ENCODE peak calls at places on chromosomes 2 and 18, in nine cellular contexts. O is GM20000; D is bronchial epithelial cell; V is psoas muscle; C is AG04450; W is uterus; X is A549; E is CD4-positive, alpha-beta T cell; H is HFFc6. Z is an unnamed sample.

GRCh38 chr2:11564864-11565567 is 31.2 kb downstream of the GREB1 start:
- DNase-seq in E (no peak), C (no peak), X (no peak), D (no peak), O (no peak), W (no peak), H (no peak), V (peak), Z (no peak)

GRCh38 chr2:69082430-69082997 is 69.5 kb downstream of the ANTXR1 start:
- DNase-seq in V (no peak), D (peak), C (peak), W (peak), E (no peak), H (peak), O (no peak), X (peak), Z (no peak)

GRCh38 chr2:163878718-163879117 is 142.9 kb upstream of the FIGN start:
- DNase-seq in W (no peak), C (peak), X (peak), H (no peak), D (peak), V (no peak), E (no peak), O (no peak), Z (no peak)

GRCh38 chr2:64404002-64404731 is 49.8 kb upstream of the LGALSL start:
- DNase-seq in X (no peak), H (no peak), O (no peak), E (no peak), D (peak), V (peak), C (no peak), W (peak), Z (no peak)

GRCh38 chr18:68623342-68623741 is 91.6 kb downstream of the TMX3 start:
- DNase-seq in O (peak), C (peak), W (peak), E (no peak), D (peak), V (no peak), X (peak), H (peak), Z (peak)

GRCh38 chr2:29444150-29444549 is 328.9 kb downstream of the CLIP4 start:
- DNase-seq in D (no peak), X (no peak), C (no peak), E (no peak), O (no peak), W (no peak), V (no peak), H (no peak), Z (no peak)

GRCh38 chr2:31832363-31832762 is 178.4 kb downstream of the MEMO1 start:
- DNase-seq in O (no peak), E (no peak), X (no peak), V (no peak), W (no peak), H (no peak), C (no peak), D (no peak), Z (no peak)

GRCh38 chr2:230774348-230774951 is 61.8 kb downstream of the CAB39 start:
- DNase-seq in H (peak), O (no peak), W (no peak), C (peak), E (no peak), X (peak), D (peak), V (no peak), Z (no peak)

GRCh38 chr2:160533482-160533881 is 39.9 kb upstream of the RBMS1 start:
- DNase-seq in C (no peak), O (no peak), E (no peak), W (no peak), X (no peak), D (no peak), H (peak), V (no peak), Z (no peak)

GRCh38 chr18:67865400-67865799 is 348.9 kb upstream of the DSEL start:
- DNase-seq in D (no peak), E (no peak), X (no peak), C (no peak), W (no peak), O (no peak), H (no peak), V (no peak), Z (no peak)

GRCh38 chr2:171509945-171510731 is 12.1 kb upstream of the CYBRD1 start:
- DNase-seq in D (no peak), C (no peak), X (no peak), H (no peak), W (no peak), V (no peak), E (no peak), O (peak), Z (no peak)

GRCh38 chr2:159204381-159204780 is 82.1 kb downstream of the WDSUB1 start:
- DNase-seq in E (no peak), W (no peak), C (no peak), V (no peak), O (no peak), X (no peak), H (no peak), D (no peak), Z (no peak)

GRCh38 chr18:13527256-13527655 is 199.1 kb downstream of the FAM210A start:
- DNase-seq in H (no peak), O (no peak), X (no peak), V (no peak), D (no peak), W (no peak), E (no peak), C (no peak), Z (no peak)

GRCh38 chr2:68643011-68643873 is at the start of gene PROKR1:
- DNase-seq in E (no peak), C (no peak), X (peak), V (peak), W (no peak), H (no peak), D (no peak), O (no peak), Z (peak)

GRCh38 chr2:176188969-176189665 is 649 bp downstream of the HOXD1 start:
- DNase-seq in D (no peak), E (no peak), V (no peak), C (no peak), O (no peak), X (no peak), H (no peak), W (no peak), Z (no peak)

GRCh38 chr2:189022492-189022891 is 48.3 kb downstream of the COL3A1 start:
- DNase-seq in V (no peak), C (peak), O (no peak), D (no peak), H (peak), E (no peak), W (no peak), X (no peak), Z (no peak)

GRCh38 chr2:137208361-137208973 is 443.1 kb downstream of the THSD7B start:
- DNase-seq in C (no peak), V (no peak), H (peak), O (no peak), W (no peak), X (no peak), D (peak), E (no peak), Z (peak)

GRCh38 chr2:157331696-157332095 is 6.1 kb upstream of the ERMN start:
- DNase-seq in X (no peak), V (no peak), C (no peak), H (no peak), D (no peak), W (no peak), O (no peak), E (no peak), Z (no peak)

GRCh38 chr2:134124047-134124753 is 129.7 kb upstream of the MGAT5 start:
- DNase-seq in W (no peak), C (no peak), E (no peak), D (no peak), V (no peak), H (no peak), O (no peak), X (no peak), Z (no peak)

GRCh38 chr2:235804676-235805075 is 310.8 kb downstream of the AGAP1 start:
- DNase-seq in V (no peak), X (no peak), C (no peak), E (no peak), O (no peak), W (no peak), H (no peak), D (no peak), Z (no peak)

GRCh38 chr2:102005989-102006885 is 14.5 kb downstream of the IL1R2 start:
- DNase-seq in D (peak), X (peak), H (peak), W (no peak), O (peak), V (no peak), E (no peak), C (no peak), Z (peak)

GRCh38 chr18:6661692-6662415 is 67.7 kb upstream of the ARHGAP28 start:
- DNase-seq in O (no peak), W (no peak), H (no peak), C (no peak), X (no peak), V (no peak), D (no peak), E (no peak), Z (peak)

GRCh38 chr2:3342324-3342723 is 35.3 kb downstream of the EIPR1 start:
- DNase-seq in O (no peak), W (no peak), D (no peak), V (no peak), X (no peak), E (no peak), C (no peak), H (no peak), Z (no peak)

GRCh38 chr2:7887441-7887840 is 794.4 kb upstream of the ID2 start:
- DNase-seq in O (no peak), X (no peak), C (no peak), H (no peak), D (no peak), E (no peak), W (no peak), V (no peak), Z (no peak)

GRCh38 chr2:231187736-231188505 is 10.5 kb upstream of the ARMC9 start:
- DNase-seq in D (no peak), O (no peak), W (no peak), X (no peak), V (no peak), C (no peak), E (no peak), H (peak), Z (no peak)

GRCh38 chr18:78741381-78742340 is 238.0 kb upstream of the SALL3 start:
- DNase-seq in V (no peak), C (no peak), E (no peak), X (no peak), D (no peak), W (peak), O (no peak), H (no peak), Z (no peak)

GRCh38 chr2:33337385-33337784 is 139.1 kb upstream of the RASGRP3 start:
- DNase-seq in C (no peak), E (no peak), O (no peak), X (no peak), V (no peak), W (no peak), H (no peak), D (no peak), Z (no peak)

GRCh38 chr18:55416791-55417190 is 171.2 kb downstream of the TCF4 start:
- DNase-seq in C (no peak), W (no peak), E (no peak), V (no peak), O (no peak), D (no peak), H (no peak), X (no peak), Z (no peak)

GRCh38 chr18:76875390-76876330 is 53.3 kb downstream of the ZNF236 start:
- DNase-seq in W (no peak), E (no peak), O (peak), V (no peak), X (peak), H (no peak), C (no peak), D (peak), Z (no peak)

GRCh38 chr2:143705108-143705686 is 576.0 kb downstream of the ARHGAP15 start:
- DNase-seq in V (no peak), C (no peak), E (no peak), W (no peak), D (peak), O (no peak), X (no peak), H (no peak), Z (no peak)

GRCh38 chr2:241799522-241800197 is 9.3 kb upstream of the NEU4 start:
- DNase-seq in O (peak), E (no peak), C (no peak), X (no peak), V (peak), H (no peak), W (peak), D (no peak), Z (peak)

GRCh38 chr2:75798624-75799023 is 87.9 kb upstream of the GCFC2 start:
- DNase-seq in C (no peak), W (no peak), V (no peak), D (no peak), X (no peak), E (no peak), O (no peak), H (no peak), Z (no peak)

GRCh38 chr2:222535477-222535876 is 111.1 kb downstream of the SGPP2 start:
- DNase-seq in O (no peak), D (no peak), W (no peak), H (no peak), V (no peak), X (no peak), C (no peak), E (no peak), Z (no peak)

GRCh38 chr2:31428001-31428418 is 13.5 kb upstream of the XDH start:
- DNase-seq in O (no peak), X (peak), W (no peak), H (peak), V (no peak), E (no peak), C (no peak), D (peak), Z (peak)

GRCh38 chr2:240868286-240869108 is at the start of gene AGXT:
- DNase-seq in X (no peak), W (peak), C (no peak), D (no peak), H (no peak), E (no peak), V (no peak), O (no peak), Z (peak)

GRCh38 chr2:43745457-43745856 is 28.4 kb upstream of the DYNC2LI1 start:
- DNase-seq in H (peak), O (no peak), E (no peak), V (no peak), X (no peak), D (no peak), W (no peak), C (peak), Z (peak)
- TF ChIP-seq CTCF in H (no peak), O (no peak), E (no peak), V (no peak), X (no peak), D (no peak), W (no peak), C (no peak), Z (no peak)

DNA sequence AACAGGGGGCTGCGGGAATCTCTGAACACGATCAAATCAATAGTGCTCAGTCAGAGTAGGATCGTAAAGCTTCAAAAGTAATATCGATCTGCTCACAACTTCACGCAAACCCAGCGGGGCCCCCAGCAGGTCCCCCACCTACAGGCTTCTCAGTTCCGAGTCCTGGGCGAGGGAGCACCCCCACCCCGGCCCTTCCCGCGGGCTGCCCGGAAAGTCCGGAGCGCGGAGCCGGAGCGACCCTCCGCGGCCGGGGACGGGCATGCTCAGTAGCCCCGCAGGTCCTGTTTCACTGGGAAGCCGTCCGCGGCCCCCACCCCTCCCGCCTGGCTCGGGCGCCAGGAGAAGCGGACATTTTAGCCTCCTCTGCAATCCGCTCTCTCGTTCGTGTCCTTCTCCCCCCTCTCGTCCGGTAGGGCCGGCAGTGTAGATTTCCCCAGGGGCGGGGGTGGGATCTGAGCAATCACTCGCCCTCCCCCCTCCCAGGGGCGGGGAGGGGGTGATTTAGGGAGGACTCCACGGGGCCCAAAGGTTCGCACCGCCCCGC is 3.3 kb upstream of the SPRED2 start:
- DNase-seq in E (no peak), D (no peak), X (peak), H (peak), V (peak), O (peak), W (peak), C (peak), Z (peak)
- TF ChIP-seq CTCF in E (no peak), D (no peak), X (no peak), H (peak), V (peak), O (no peak), W (peak), C (peak), Z (peak)

GRCh38 chr2:167294031-167294774 is 405.9 kb downstream of the XIRP2 start:
- DNase-seq in X (peak), O (no peak), W (no peak), C (no peak), V (peak), H (no peak), E (no peak), D (peak), Z (peak)
- TF ChIP-seq CTCF in X (no peak), O (no peak), W (no peak), C (no peak), V (no peak), H (no peak), E (no peak), D (no peak), Z (no peak)

GRCh38 chr18:35841283-35841682 is 131.2 kb upstream of the RMP24 start:
- DNase-seq in X (no peak), W (no peak), D (no peak), H (no peak), V (no peak), E (no peak), O (no peak), C (no peak), Z (no peak)

GRCh38 chr18:35836932-35837331 is 135.5 kb upstream of the RMP24 start:
- DNase-seq in D (no peak), X (no peak), O (no peak), C (no peak), E (no peak), W (no peak), V (no peak), H (no peak), Z (no peak)

GRCh38 chr18:35835366-35835765 is 137.1 kb upstream of the RMP24 start:
- DNase-seq in O (no peak), H (no peak), V (no peak), X (no peak), E (no peak), D (no peak), C (no peak), W (no peak), Z (no peak)

GRCh38 chr18:35835838-35836237 is 136.6 kb upstream of the RMP24 start:
- DNase-seq in E (no peak), H (no peak), X (no peak), D (no peak), O (no peak), C (no peak), W (no peak), V (no peak), Z (no peak)

DNA sequence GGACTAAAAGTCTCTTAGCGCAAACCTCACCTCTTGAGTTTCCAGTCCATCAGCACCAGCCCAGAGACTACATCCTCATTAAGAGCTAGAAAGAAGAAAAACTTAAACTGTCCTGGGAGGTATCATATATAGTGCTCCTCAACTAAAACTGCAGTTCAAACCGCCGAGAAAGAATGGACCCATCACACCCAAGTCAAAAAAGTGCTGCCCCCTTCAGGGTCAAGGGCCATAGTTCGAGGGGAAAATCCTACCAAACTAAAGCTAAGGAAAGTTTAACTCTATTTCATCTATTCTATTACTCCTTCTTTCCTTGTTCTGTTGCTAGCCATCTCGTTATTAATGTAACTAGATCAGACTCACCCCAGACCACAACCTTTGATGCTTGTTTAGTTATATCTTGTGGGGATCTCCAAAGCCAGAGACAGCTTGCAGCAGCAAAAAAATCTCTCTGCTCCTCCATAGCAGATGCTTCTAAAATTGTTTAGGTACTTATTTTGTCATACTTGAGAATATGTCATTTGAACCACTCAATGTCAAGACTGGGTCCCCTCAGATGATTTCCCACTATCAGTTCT is 134.5 kb upstream of the RMP24 start:
- DNase-seq in D (no peak), C (no peak), H (no peak), W (no peak), X (no peak), E (no peak), V (no peak), O (no peak), Z (no peak)
- TF ChIP-seq CTCF in D (no peak), C (no peak), H (no peak), W (no peak), X (no peak), E (no peak), V (no peak), O (no peak), Z (no peak)

GRCh38 chr2:110116033-110116710 is 550 bp upstream of the MALL start:
- DNase-seq in O (peak), X (peak), V (no peak), E (no peak), D (peak), C (no peak), W (no peak), H (peak), Z (peak)

GRCh38 chr2:110114801-110115200 is 821 bp downstream of the MALL start:
- DNase-seq in C (no peak), V (no peak), D (peak), H (no peak), W (no peak), X (peak), O (no peak), E (no peak), Z (no peak)

GRCh38 chr2:110115291-110116032 is at the start of gene MALL:
- DNase-seq in E (no peak), D (peak), V (no peak), O (no peak), C (no peak), X (peak), W (no peak), H (peak), Z (peak)

GRCh38 chr2:110114007-110114591 is 1.5 kb downstream of the MALL start:
- DNase-seq in X (peak), V (no peak), H (peak), C (no peak), O (no peak), D (peak), E (no peak), W (no peak), Z (peak)
- TF ChIP-seq CTCF in X (peak), V (no peak), H (peak), C (no peak), O (no peak), D (peak), E (no peak), W (no peak), Z (peak)

GRCh38 chr18:5556317-5556974 is 12.6 kb upstream of the EPB41L3 start:
- DNase-seq in H (no peak), D (no peak), O (no peak), W (peak), E (no peak), V (peak), C (peak), X (no peak), Z (no peak)
- TF ChIP-seq CTCF in H (no peak), D (no peak), O (no peak), W (no peak), E (no peak), V (no peak), C (peak), X (no peak), Z (no peak)

GRCh38 chr2:100259991-100260390 is 62.3 kb downstream of the LONRF2 start:
- DNase-seq in O (no peak), W (no peak), V (no peak), C (no peak), X (no peak), H (no peak), E (no peak), D (no peak), Z (no peak)

GRCh38 chr2:100259106-100259505 is 63.2 kb downstream of the LONRF2 start:
- DNase-seq in E (no peak), H (no peak), X (no peak), O (no peak), D (no peak), W (no peak), V (no peak), C (no peak), Z (no peak)

GRCh38 chr2:100256416-100256815 is 65.9 kb downstream of the LONRF2 start:
- DNase-seq in H (no peak), C (no peak), W (no peak), D (no peak), V (no peak), X (no peak), O (no peak), E (no peak), Z (peak)

GRCh38 chr2:100260712-100261620 is 61.3 kb downstream of the LONRF2 start:
- DNase-seq in H (peak), O (peak), E (no peak), C (peak), V (peak), D (peak), X (peak), W (peak), Z (peak)

DNA sequence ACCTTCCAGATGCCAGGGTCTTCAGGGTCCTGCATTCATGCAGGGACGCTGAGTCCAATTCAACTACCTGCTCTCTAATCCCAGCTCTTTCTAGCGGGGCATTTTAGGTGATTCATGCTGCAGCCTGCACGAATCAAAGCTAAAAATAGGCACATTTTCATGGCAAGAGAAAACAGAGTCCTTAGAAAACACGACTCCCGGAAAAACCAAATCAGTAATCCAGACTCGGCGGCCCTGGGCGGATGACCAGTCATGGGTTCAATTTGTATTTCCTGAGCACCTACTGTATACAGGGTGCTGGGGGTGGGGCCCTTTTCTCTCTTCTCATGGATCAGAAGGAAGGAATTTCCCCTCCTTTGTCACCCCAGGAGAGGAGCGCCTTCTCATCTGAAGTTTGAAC is 64.4 kb downstream of the LONRF2 start:
- DNase-seq in C (no peak), V (no peak), D (peak), X (no peak), O (no peak), H (peak), E (no peak), W (no peak), Z (no peak)
- TF ChIP-seq CTCF in C (no peak), V (no peak), D (no peak), X (no peak), O (no peak), H (no peak), E (no peak), W (no peak), Z (no peak)